ENCODE peak calls at places on chromosomes 6 and 20, in six cellular contexts. Z, B, Q, S, T and E are unnamed samples.
A peak's percentile ranks its signal among the peaks of the same experiment; 100 is the strongest.

GRCh38 chr6:1856381-1856780 is 246.7 kb downstream of the FOXC1 start:
- DNase-seq in Z (peak; percentile 69), B (peak; percentile 28), Q (no peak), S (peak; percentile 43), T (peak; percentile 50), E (peak; percentile 90)

GRCh38 chr6:13535306-13535705 is 39.1 kb upstream of the SIRT5 start:
- DNase-seq in Z (no peak), B (no peak), Q (no peak), S (no peak), T (no peak), E (no peak)

GRCh38 chr20:13034115-13034514 is 25.3 kb downstream of the SPTLC3 start:
- DNase-seq in Z (no peak), B (no peak), Q (no peak), S (no peak), T (no peak), E (no peak)

GRCh38 chr20:60192351-60192750 is 234.1 kb downstream of the CDH26 start:
- DNase-seq in Z (no peak), B (no peak), Q (no peak), S (no peak), T (no peak), E (no peak)

GRCh38 chr6:11645016-11645415 is 107.5 kb downstream of the TMEM170B start:
- DNase-seq in Z (no peak), B (no peak), Q (no peak), S (no peak), T (peak; percentile 41), E (no peak)

GRCh38 chr6:32181890-32182529 is 2.0 kb downstream of the AGER start:
- DNase-seq in Z (no peak), B (no peak), Q (no peak), S (no peak), T (no peak), E (no peak)

GRCh38 chr20:4949833-4950178 is 51.5 kb downstream of the SLC23A2 start:
- DNase-seq in Z (peak; percentile 34), B (peak; percentile 82), Q (no peak), S (no peak), T (peak; percentile 66), E (no peak)

GRCh38 chr6:72267470-72267869 is 354.4 kb upstream of the KCNQ5 start:
- DNase-seq in Z (no peak), B (no peak), Q (no peak), S (no peak), T (no peak), E (no peak)

GRCh38 chr20:8901237-8902025 is 167.5 kb upstream of the PLCB4 start:
- DNase-seq in Z (no peak), B (no peak), Q (no peak), S (no peak), T (no peak), E (peak; percentile 34)

GRCh38 chr6:158411998-158412397 is 99.7 kb downstream of the TULP4 start:
- DNase-seq in Z (peak; percentile 24), B (no peak), Q (no peak), S (no peak), T (no peak), E (no peak)

GRCh38 chr20:54345301-54345724 is 130.1 kb upstream of the DOK5 start:
- DNase-seq in Z (peak; percentile 85), B (no peak), Q (no peak), S (no peak), T (peak; percentile 83), E (no peak)

GRCh38 chr6:26394289-26394688 is 7.8 kb upstream of the BTN3A1 start:
- DNase-seq in Z (peak; percentile 77), B (no peak), Q (no peak), S (no peak), T (peak; percentile 79), E (peak; percentile 50)

GRCh38 chr6:18551228-18551627 is 164.1 kb downstream of the RNF144B start:
- DNase-seq in Z (peak; percentile 4), B (no peak), Q (no peak), S (no peak), T (peak; percentile 71), E (no peak)

GRCh38 chr20:22004946-22005345 is 299.5 kb downstream of the PAX1 start:
- DNase-seq in Z (no peak), B (no peak), Q (no peak), S (no peak), T (no peak), E (no peak)

GRCh38 chr20:18632196-18632789 is 44.4 kb downstream of the DTD1 start:
- DNase-seq in Z (peak; percentile 52), B (peak; percentile 92), Q (peak; percentile 64), S (no peak), T (peak; percentile 75), E (peak; percentile 39)

GRCh38 chr20:2619961-2620595 is 32.4 kb upstream of the NOP56 start:
- DNase-seq in Z (peak; percentile 65), B (no peak), Q (no peak), S (no peak), T (no peak), E (no peak)

GRCh38 chr6:34414999-34415858 is 10.6 kb downstream of the RPS10 start:
- DNase-seq in Z (peak; percentile 57), B (peak; percentile 93), Q (peak; percentile 75), S (no peak), T (peak; percentile 91), E (peak; percentile 72)

GRCh38 chr6:145547596-145548325 is 187.6 kb downstream of the EPM2A start:
- DNase-seq in Z (no peak), B (peak; percentile 69), Q (no peak), S (no peak), T (no peak), E (no peak)

GRCh38 chr20:62614085-62614960 is 28.0 kb upstream of the SLCO4A1 start:
- DNase-seq in Z (no peak), B (no peak), Q (no peak), S (no peak), T (no peak), E (no peak)

GRCh38 chr6:24524801-24525200 is 30.0 kb downstream of the ALDH5A1 start:
- DNase-seq in Z (peak; percentile 38), B (peak; percentile 42), Q (no peak), S (no peak), T (peak; percentile 67), E (no peak)

GRCh38 chr6:159255434-159255951 is 86.3 kb downstream of the FNDC1 start:
- DNase-seq in Z (no peak), B (no peak), Q (peak; percentile 77), S (no peak), T (no peak), E (no peak)

GRCh38 chr6:56517155-56517745 is 125.4 kb downstream of the DST start:
- DNase-seq in Z (no peak), B (no peak), Q (no peak), S (no peak), T (peak; percentile 67), E (no peak)

GRCh38 chr6:139282684-139283083 is 9.1 kb downstream of the TXLNB start:
- DNase-seq in Z (peak; percentile 5), B (no peak), Q (no peak), S (no peak), T (no peak), E (no peak)

GRCh38 chr6:14888575-14889000 is 357.3 kb upstream of the JARID2 start:
- DNase-seq in Z (no peak), B (no peak), Q (no peak), S (no peak), T (no peak), E (no peak)

GRCh38 chr6:154661751-154662150 is 71.5 kb upstream of the SCAF8 start:
- DNase-seq in Z (no peak), B (no peak), Q (no peak), S (no peak), T (no peak), E (no peak)

GRCh38 chr6:107866606-107867301 is 42.6 kb upstream of the SCML4 start:
- DNase-seq in Z (peak; percentile 14), B (peak; percentile 46), Q (no peak), S (no peak), T (peak; percentile 50), E (no peak)

GRCh38 chr6:170459451-170459850 is 93.7 kb downstream of the PSMB1 start:
- DNase-seq in Z (peak; percentile 63), B (no peak), Q (no peak), S (no peak), T (peak; percentile 46), E (no peak)

GRCh38 chr20:2981646-2982045 is 61.8 kb upstream of the GNRH2 start:
- DNase-seq in Z (no peak), B (no peak), Q (no peak), S (no peak), T (no peak), E (no peak)

GRCh38 chr20:60642546-60642945 is 609.5 kb upstream of the CDH4 start:
- DNase-seq in Z (no peak), B (no peak), Q (no peak), S (no peak), T (no peak), E (no peak)

GRCh38 chr6:31954511-31954910 is 4.3 kb downstream of the NELFE start:
- DNase-seq in Z (no peak), B (no peak), Q (no peak), S (no peak), T (no peak), E (no peak)

GRCh38 chr6:42294759-42295158 is 77.1 kb upstream of the MRPS10 start:
- DNase-seq in Z (peak; percentile 91), B (no peak), Q (no peak), S (no peak), T (peak; percentile 27), E (no peak)

GRCh38 chr6:39114707-39115599 is at the start of gene SAYSD1:
- DNase-seq in Z (peak; percentile 72), B (peak; percentile 91), Q (peak; percentile 93), S (peak; percentile 54), T (peak; percentile 95), E (peak; percentile 82)

GRCh38 chr6:3260296-3260695 is 1.5 kb downstream of the PSMG4 start:
- DNase-seq in Z (no peak), B (no peak), Q (no peak), S (no peak), T (no peak), E (no peak)

GRCh38 chr6:167766986-167767714 is 59.6 kb upstream of the AFDN start:
- DNase-seq in Z (no peak), B (no peak), Q (no peak), S (no peak), T (no peak), E (no peak)

GRCh38 chr20:53162251-53162835 is 190.2 kb downstream of the TSHZ2 start:
- DNase-seq in Z (peak; percentile 48), B (no peak), Q (no peak), S (no peak), T (peak; percentile 51), E (peak; percentile 77)

GRCh38 chr20:48034754-48035153 is 249.5 kb upstream of the SULF2 start:
- DNase-seq in Z (no peak), B (no peak), Q (no peak), S (no peak), T (no peak), E (no peak)

GRCh38 chr20:50930139-50931047 is 844 bp downstream of the ADNP start:
- DNase-seq in Z (peak; percentile 16), B (no peak), Q (peak; percentile 52), S (no peak), T (no peak), E (no peak)

GRCh38 chr6:16844183-16844582 is 82.9 kb upstream of the ATXN1 start:
- DNase-seq in Z (no peak), B (no peak), Q (no peak), S (no peak), T (no peak), E (no peak)

GRCh38 chr6:169253341-169253740 is 305 bp downstream of the THBS2 start:
- DNase-seq in Z (peak; percentile 18), B (peak; percentile 43), Q (peak; percentile 17), S (peak; percentile 15), T (no peak), E (no peak)